ENCODE peak calls at places on chromosomes 5 and 9, in ten cellular contexts. One of them, this sample, is unnamed. For H3K4me1, the result is how much of the 10 kb centered on the place peaks cover.

GRCh38 chr5:59620535-59621212 is 272.9 kb downstream of the PDE4D start:
- DNase-seq in OCI-LY7: peak
- DNase-seq in H9: no peak
- DNase-seq in Karpas-422: no peak
- DNase-seq in neural progenitor cell: no peak
- DNase-seq in GM23338: no peak
- DNase-seq in GM23248: peak
- DNase-seq in HepG2: no peak
- DNase-seq in fibroblast of lung: peak
- DNase-seq in SK-N-SH: no peak
- DNase-seq in this sample: no peak

GRCh38 chr5:83844320-83845068 is 123.8 kb upstream of the HAPLN1 start:
- DNase-seq in H9: no peak
- DNase-seq in HepG2: no peak
- DNase-seq in neural progenitor cell: no peak
- DNase-seq in fibroblast of lung: peak
- DNase-seq in OCI-LY7: no peak
- DNase-seq in SK-N-SH: no peak
- DNase-seq in GM23248: peak
- DNase-seq in Karpas-422: no peak
- DNase-seq in GM23338: peak
- DNase-seq in this sample: no peak

GRCh38 chr5:35762368-35762767 is 94.3 kb upstream of the IL7R start:
- DNase-seq in GM23338: no peak
- DNase-seq in H9: no peak
- DNase-seq in OCI-LY7: no peak
- DNase-seq in neural progenitor cell: no peak
- DNase-seq in HepG2: no peak
- DNase-seq in Karpas-422: no peak
- DNase-seq in GM23248: peak
- DNase-seq in SK-N-SH: no peak
- DNase-seq in fibroblast of lung: no peak
- DNase-seq in this sample: no peak

GRCh38 chr9:27447036-27447700 is 76.9 kb upstream of the IFNK start:
- DNase-seq in H9: no peak
- DNase-seq in GM23248: no peak
- DNase-seq in fibroblast of lung: no peak
- DNase-seq in GM23338: no peak
- DNase-seq in neural progenitor cell: no peak
- DNase-seq in OCI-LY7: no peak
- DNase-seq in Karpas-422: peak
- DNase-seq in HepG2: no peak
- DNase-seq in SK-N-SH: no peak
- DNase-seq in this sample: no peak

GRCh38 chr9:101341958-101342357 is 42.8 kb downstream of the BAAT start:
- DNase-seq in GM23248: no peak
- DNase-seq in neural progenitor cell: no peak
- DNase-seq in HepG2: no peak
- DNase-seq in SK-N-SH: no peak
- DNase-seq in H9: no peak
- DNase-seq in OCI-LY7: no peak
- DNase-seq in Karpas-422: no peak
- DNase-seq in GM23338: no peak
- DNase-seq in fibroblast of lung: no peak
- DNase-seq in this sample: no peak

GRCh38 chr5:98773464-98774191 is at the start of gene RGMB:
- DNase-seq in GM23248: peak
- DNase-seq in GM23338: peak
- DNase-seq in HepG2: peak
- DNase-seq in OCI-LY7: peak
- DNase-seq in SK-N-SH: peak
- DNase-seq in Karpas-422: peak
- DNase-seq in H9: peak
- DNase-seq in neural progenitor cell: peak
- DNase-seq in fibroblast of lung: peak
- DNase-seq in this sample: peak

GRCh38 chr5:157820593-157821252 is 38.2 kb downstream of the CLINT1 start:
- DNase-seq in GM23338: peak
- DNase-seq in fibroblast of lung: peak
- DNase-seq in OCI-LY7: peak
- DNase-seq in SK-N-SH: peak
- DNase-seq in GM23248: peak
- DNase-seq in neural progenitor cell: peak
- DNase-seq in HepG2: peak
- DNase-seq in H9: no peak
- DNase-seq in Karpas-422: peak
- DNase-seq in this sample: peak

GRCh38 chr5:78835176-78835575 is 149.9 kb downstream of the ARSB start:
- DNase-seq in Karpas-422: no peak
- DNase-seq in H9: no peak
- DNase-seq in GM23338: no peak
- DNase-seq in GM23248: no peak
- DNase-seq in fibroblast of lung: no peak
- DNase-seq in HepG2: no peak
- DNase-seq in SK-N-SH: no peak
- DNase-seq in neural progenitor cell: no peak
- DNase-seq in OCI-LY7: no peak
- DNase-seq in this sample: no peak

GRCh38 chr9:120713257-120714087 is 798 bp downstream of the MEGF9 start:
- DNase-seq in neural progenitor cell: peak
- DNase-seq in GM23338: peak
- DNase-seq in SK-N-SH: peak
- DNase-seq in OCI-LY7: no peak
- DNase-seq in HepG2: no peak
- DNase-seq in Karpas-422: peak
- DNase-seq in GM23248: peak
- DNase-seq in H9: peak
- DNase-seq in fibroblast of lung: no peak
- DNase-seq in this sample: peak

GRCh38 chr9:126956929-126957686 is 42.5 kb downstream of the RALGPS1 start:
- DNase-seq in H9: no peak
- DNase-seq in Karpas-422: no peak
- DNase-seq in GM23338: peak
- DNase-seq in fibroblast of lung: peak
- DNase-seq in SK-N-SH: no peak
- DNase-seq in GM23248: peak
- DNase-seq in OCI-LY7: no peak
- DNase-seq in HepG2: no peak
- DNase-seq in neural progenitor cell: peak
- DNase-seq in this sample: peak

GRCh38 chr9:12232836-12233235 is 460.3 kb upstream of the TYRP1 start:
- DNase-seq in GM23338: no peak
- DNase-seq in H9: no peak
- DNase-seq in OCI-LY7: no peak
- DNase-seq in neural progenitor cell: no peak
- DNase-seq in SK-N-SH: no peak
- DNase-seq in Karpas-422: no peak
- DNase-seq in HepG2: no peak
- DNase-seq in GM23248: no peak
- DNase-seq in fibroblast of lung: no peak
- DNase-seq in this sample: no peak

GRCh38 chr5:82426419-82427154 is 148.4 kb upstream of the RPS23 start:
- DNase-seq in neural progenitor cell: no peak
- DNase-seq in SK-N-SH: no peak
- DNase-seq in HepG2: no peak
- DNase-seq in GM23338: no peak
- DNase-seq in OCI-LY7: no peak
- DNase-seq in Karpas-422: no peak
- DNase-seq in GM23248: no peak
- DNase-seq in H9: no peak
- DNase-seq in fibroblast of lung: no peak
- DNase-seq in this sample: no peak

GRCh38 chr5:14187660-14188059 is 44.5 kb downstream of the TRIO start:
- DNase-seq in fibroblast of lung: peak
- DNase-seq in OCI-LY7: no peak
- DNase-seq in H9: no peak
- DNase-seq in Karpas-422: no peak
- DNase-seq in neural progenitor cell: no peak
- DNase-seq in HepG2: no peak
- DNase-seq in GM23248: no peak
- DNase-seq in SK-N-SH: no peak
- DNase-seq in GM23338: no peak
- DNase-seq in this sample: peak

GRCh38 chr9:16360247-16360646 is 510.2 kb downstream of the BNC2 start:
- DNase-seq in HepG2: no peak
- DNase-seq in GM23338: no peak
- DNase-seq in H9: peak
- DNase-seq in neural progenitor cell: no peak
- DNase-seq in fibroblast of lung: no peak
- DNase-seq in SK-N-SH: no peak
- DNase-seq in Karpas-422: no peak
- DNase-seq in GM23248: no peak
- DNase-seq in OCI-LY7: no peak
- DNase-seq in this sample: no peak

GRCh38 chr9:18499987-18500386 is 26.0 kb downstream of the ADAMTSL1 start:
- DNase-seq in Karpas-422: no peak
- DNase-seq in HepG2: no peak
- DNase-seq in GM23248: no peak
- DNase-seq in OCI-LY7: no peak
- DNase-seq in SK-N-SH: no peak
- DNase-seq in GM23338: no peak
- DNase-seq in H9: no peak
- DNase-seq in fibroblast of lung: peak
- DNase-seq in neural progenitor cell: no peak
- DNase-seq in this sample: peak

GRCh38 chr9:70586506-70586905 is 172.0 kb upstream of the KLF9 start:
- DNase-seq in GM23338: no peak
- DNase-seq in OCI-LY7: no peak
- DNase-seq in Karpas-422: no peak
- DNase-seq in HepG2: no peak
- DNase-seq in GM23248: peak
- DNase-seq in H9: no peak
- DNase-seq in neural progenitor cell: no peak
- DNase-seq in SK-N-SH: no peak
- DNase-seq in fibroblast of lung: no peak
- DNase-seq in this sample: no peak

DNA sequence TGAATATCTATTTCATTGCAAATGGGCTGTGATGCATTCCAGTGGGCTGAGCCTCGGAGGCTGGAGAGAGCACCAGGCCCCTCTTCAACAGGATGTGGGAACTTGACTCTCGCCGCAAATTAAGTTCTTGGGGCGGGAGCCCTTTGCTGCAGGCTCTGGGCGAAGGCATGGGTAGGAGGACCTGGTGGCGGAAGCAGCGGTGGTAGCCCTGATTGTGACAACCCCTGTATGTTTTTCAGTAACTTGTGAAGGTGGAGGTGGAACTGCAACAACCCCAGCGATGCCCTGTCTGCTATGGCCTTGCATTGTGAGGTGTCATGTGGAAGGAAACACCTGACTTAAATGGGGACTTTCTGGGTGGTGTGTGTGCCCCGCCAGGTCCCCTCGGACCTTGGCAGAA is 9.4 kb downstream of the FYB1 start:
- DNase-seq in GM23338: no peak
- DNase-seq in neural progenitor cell: no peak
- DNase-seq in GM23248: no peak
- DNase-seq in SK-N-SH: no peak
- DNase-seq in fibroblast of lung: no peak
- DNase-seq in HepG2: no peak
- DNase-seq in Karpas-422: no peak
- DNase-seq in OCI-LY7: no peak
- DNase-seq in H9: peak
- DNase-seq in this sample: no peak
- H2AFZ ChIP-seq in GM23338: peak
- H2AFZ ChIP-seq in neural progenitor cell: no peak
- H2AFZ ChIP-seq in GM23248: no peak
- H2AFZ ChIP-seq in SK-N-SH: no peak
- H2AFZ ChIP-seq in fibroblast of lung: no peak
- H2AFZ ChIP-seq in HepG2: no peak
- H2AFZ ChIP-seq in Karpas-422: no peak
- H2AFZ ChIP-seq in OCI-LY7: no peak
- H2AFZ ChIP-seq in H9: no peak
- H2AFZ ChIP-seq in this sample: no peak

DNA sequence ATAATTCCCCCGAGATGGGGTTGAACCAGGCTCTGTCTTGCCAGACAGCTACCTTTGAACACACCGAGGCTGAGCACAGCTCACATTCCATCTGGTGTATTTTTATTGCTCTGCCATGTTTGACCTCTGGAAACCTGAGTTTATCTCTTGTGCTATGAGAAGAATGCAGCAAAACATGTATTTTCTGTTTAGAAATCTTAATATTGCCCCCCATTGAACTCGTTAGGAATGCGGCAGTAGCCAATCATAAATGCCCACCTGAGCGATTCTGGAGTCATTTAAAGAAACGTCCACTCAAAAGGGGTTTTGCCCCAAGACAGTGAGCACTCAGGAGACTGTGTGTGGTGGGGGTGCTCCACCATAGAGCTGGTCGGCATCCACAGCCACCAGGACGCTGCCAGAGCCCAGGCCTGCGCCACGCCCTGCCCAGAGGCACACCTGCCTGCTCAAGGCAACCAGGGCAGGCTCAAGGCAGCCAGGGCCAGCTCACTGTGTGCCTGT is 26.9 kb downstream of the FGD3 start:
- DNase-seq in HepG2: peak
- DNase-seq in SK-N-SH: no peak
- DNase-seq in Karpas-422: no peak
- DNase-seq in GM23338: no peak
- DNase-seq in neural progenitor cell: no peak
- DNase-seq in OCI-LY7: no peak
- DNase-seq in GM23248: no peak
- DNase-seq in fibroblast of lung: no peak
- DNase-seq in H9: no peak
- DNase-seq in this sample: peak
- H3K4me1 ChIP-seq in HepG2: under half
- H3K4me1 ChIP-seq in SK-N-SH: under half
- H3K4me1 ChIP-seq in Karpas-422: under half
- H3K4me1 ChIP-seq in GM23338: under half
- H3K4me1 ChIP-seq in neural progenitor cell: under half
- H3K4me1 ChIP-seq in OCI-LY7: under half
- H3K4me1 ChIP-seq in GM23248: under half
- H3K4me1 ChIP-seq in fibroblast of lung: under half
- H3K4me1 ChIP-seq in H9: under half
- H3K4me1 ChIP-seq in this sample: under half

GRCh38 chr5:173394701-173395100 is 66.5 kb upstream of the STC2 start:
- DNase-seq in fibroblast of lung: no peak
- DNase-seq in OCI-LY7: no peak
- DNase-seq in GM23248: peak
- DNase-seq in SK-N-SH: no peak
- DNase-seq in GM23338: no peak
- DNase-seq in neural progenitor cell: no peak
- DNase-seq in Karpas-422: peak
- DNase-seq in H9: no peak
- DNase-seq in HepG2: no peak
- DNase-seq in this sample: no peak
- H2AFZ ChIP-seq in fibroblast of lung: no peak
- H2AFZ ChIP-seq in OCI-LY7: no peak
- H2AFZ ChIP-seq in GM23248: no peak
- H2AFZ ChIP-seq in SK-N-SH: no peak
- H2AFZ ChIP-seq in GM23338: no peak
- H2AFZ ChIP-seq in neural progenitor cell: no peak
- H2AFZ ChIP-seq in Karpas-422: no peak
- H2AFZ ChIP-seq in H9: no peak
- H2AFZ ChIP-seq in HepG2: no peak
- H2AFZ ChIP-seq in this sample: no peak

DNA sequence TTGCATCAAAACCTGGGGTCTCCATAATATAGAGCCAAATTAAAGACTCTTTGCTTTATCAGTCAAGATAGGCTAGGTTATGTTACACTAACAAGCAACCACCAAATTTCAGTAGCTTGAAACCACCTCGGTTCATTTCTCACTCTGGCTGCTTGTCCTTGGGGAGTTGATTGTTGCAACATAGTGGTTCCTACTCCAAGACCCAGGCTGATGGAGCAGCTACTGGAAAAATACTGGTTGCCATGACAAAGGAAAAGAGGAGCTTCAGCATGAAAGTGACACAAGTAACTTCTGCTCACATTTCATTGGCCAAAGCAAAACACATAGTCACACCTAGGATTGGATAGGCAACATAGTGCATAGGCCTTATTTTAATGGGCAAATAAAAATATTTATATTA is 18.5 kb upstream of the RCL1 start:
- DNase-seq in neural progenitor cell: no peak
- DNase-seq in Karpas-422: no peak
- DNase-seq in GM23338: no peak
- DNase-seq in SK-N-SH: no peak
- DNase-seq in H9: no peak
- DNase-seq in HepG2: no peak
- DNase-seq in OCI-LY7: no peak
- DNase-seq in fibroblast of lung: no peak
- DNase-seq in GM23248: peak
- DNase-seq in this sample: no peak
- H3K4me1 ChIP-seq in neural progenitor cell: under half
- H3K4me1 ChIP-seq in Karpas-422: under half
- H3K4me1 ChIP-seq in GM23338: under half
- H3K4me1 ChIP-seq in SK-N-SH: under half
- H3K4me1 ChIP-seq in H9: under half
- H3K4me1 ChIP-seq in HepG2: under half
- H3K4me1 ChIP-seq in OCI-LY7: under half
- H3K4me1 ChIP-seq in fibroblast of lung: under half
- H3K4me1 ChIP-seq in GM23248: under half
- H3K4me1 ChIP-seq in this sample: under half

This sample was measured in PC-3.